ENCODE peak calls at places on chromosome 15, in nine cellular contexts. D is lung, T is left ventricle myocardium inferior, S is brain microvascular endothelial cell, V is transverse colon, R is tibial artery, Y is neural progenitor cell, Z is heart right ventricle, X is body of pancreas. B is an unnamed sample. For H3K36me3, the result is how much of the 10 kb centered on the place peaks cover.

GRCh38 chr15:63719281-63719680 is 114.5 kb downstream of the HERC1 start:
- DNase-seq in D (no peak), Z (no peak), R (no peak), T (no peak), V (no peak), S (no peak), Y (no peak), X (peak), B (no peak)

GRCh38 chr15:78223396-78224023 is 10.9 kb downstream of the ACSBG1 start:
- DNase-seq in V (no peak), Y (no peak), T (peak), Z (peak), S (no peak), R (no peak), X (no peak), D (no peak), B (no peak)

GRCh38 chr15:80706161-80706560 is 11.1 kb downstream of the ABHD17C start:
- DNase-seq in X (no peak), T (no peak), Y (no peak), D (no peak), S (no peak), Z (no peak), V (no peak), R (no peak), B (no peak)

GRCh38 chr15:90870354-90871096 is 2.1 kb downstream of the FURIN start:
- DNase-seq in Z (no peak), T (no peak), S (peak), V (no peak), R (no peak), D (no peak), X (no peak), Y (no peak), B (peak)

GRCh38 chr15:87687176-87687890 is 569.2 kb downstream of the NTRK3 start:
- DNase-seq in T (no peak), S (no peak), X (no peak), Z (no peak), R (no peak), D (no peak), V (no peak), Y (no peak), B (no peak)

GRCh38 chr15:42932833-42933515 is 12.4 kb upstream of the TTBK2 start:
- DNase-seq in X (no peak), R (no peak), Z (no peak), Y (no peak), V (no peak), D (no peak), S (no peak), T (no peak), B (no peak)

GRCh38 chr15:78640527-78640839 is 527 bp downstream of the CHRNB4 start:
- DNase-seq in S (no peak), Z (no peak), V (no peak), X (no peak), Y (no peak), R (no peak), T (no peak), D (no peak), B (no peak)

GRCh38 chr15:91908401-91908800 is 54.9 kb downstream of the SLCO3A1 start:
- DNase-seq in R (no peak), S (no peak), Z (no peak), Y (no peak), T (no peak), D (no peak), V (no peak), X (no peak), B (no peak)

GRCh38 chr15:62854420-62855084 is 188.0 kb upstream of the TPM1 start:
- DNase-seq in D (no peak), T (no peak), S (no peak), V (no peak), R (no peak), X (no peak), Y (no peak), Z (no peak), B (no peak)

GRCh38 chr15:28907338-28907961 is 21.7 kb downstream of the APBA2 start:
- DNase-seq in X (no peak), T (no peak), D (no peak), Y (no peak), S (no peak), R (peak), Z (no peak), V (no peak), B (no peak)

GRCh38 chr15:77546870-77547269 is 85.8 kb downstream of the LINGO1 start:
- DNase-seq in Y (no peak), T (no peak), V (no peak), D (no peak), S (no peak), Z (no peak), R (no peak), X (no peak), B (no peak)

GRCh38 chr15:44308415-44308814 is 19.9 kb downstream of the GOLM2 start:
- DNase-seq in X (no peak), D (no peak), V (no peak), Y (no peak), R (no peak), T (no peak), Z (no peak), S (no peak), B (no peak)

GRCh38 chr15:39966521-39966920 is 32.6 kb downstream of the EIF2AK4 start:
- DNase-seq in T (no peak), Z (no peak), V (no peak), S (no peak), X (no peak), D (no peak), Y (no peak), R (no peak), B (no peak)

GRCh38 chr15:91508633-91509032 is 344.9 kb upstream of the SLCO3A1 start:
- DNase-seq in T (no peak), R (no peak), X (no peak), Y (no peak), S (no peak), Z (no peak), D (no peak), V (no peak), B (no peak)

GRCh38 chr15:39028069-39028468 is 463.5 kb upstream of the RASGRP1 start:
- DNase-seq in Z (no peak), T (peak), R (no peak), Y (no peak), X (peak), V (no peak), D (no peak), S (peak), B (no peak)

GRCh38 chr15:101156509-101157159 is 95.2 kb downstream of the CHSY1 start:
- DNase-seq in D (no peak), Z (no peak), X (no peak), Y (no peak), T (no peak), S (peak), V (peak), R (no peak), B (no peak)

GRCh38 chr15:35691176-35691761 is 145.3 kb upstream of the DPH6 start:
- DNase-seq in T (no peak), Y (no peak), V (no peak), X (no peak), Z (no peak), D (no peak), S (no peak), R (no peak), B (no peak)

GRCh38 chr15:42121667-42122066 is 27.3 kb upstream of the PLA2G4D start:
- DNase-seq in S (no peak), X (no peak), T (no peak), V (no peak), Y (no peak), R (no peak), Z (no peak), D (no peak), B (no peak)

GRCh38 chr15:29356807-29357206 is 87.2 kb upstream of the NSMCE3 start:
- DNase-seq in V (no peak), S (no peak), Z (no peak), X (no peak), T (no peak), Y (no peak), R (no peak), D (no peak), B (no peak)

GRCh38 chr15:84001655-84002054 is 233.9 kb upstream of the GOLGA6L4 start:
- DNase-seq in T (no peak), S (no peak), Z (no peak), R (no peak), X (no peak), Y (no peak), D (no peak), V (no peak), B (no peak)

GRCh38 chr15:98939311-98940080 is 68.1 kb downstream of the PGPEP1L start:
- DNase-seq in S (no peak), V (no peak), X (no peak), T (no peak), R (peak), Z (no peak), Y (no peak), D (no peak), B (no peak)

GRCh38 chr15:39908186-39908585 is 11.9 kb downstream of the GPR176 start:
- DNase-seq in T (no peak), Y (no peak), X (no peak), S (peak), Z (no peak), V (no peak), R (no peak), D (no peak), B (no peak)

GRCh38 chr15:50764331-50765201 is 940 bp downstream of the SPPL2A start:
- DNase-seq in Z (no peak), D (no peak), T (no peak), V (no peak), S (no peak), X (no peak), Y (peak), R (no peak), B (no peak)

GRCh38 chr15:63447277-63447676 is 57.1 kb upstream of the USP3 start:
- DNase-seq in R (no peak), V (no peak), D (no peak), T (no peak), X (no peak), Y (no peak), S (no peak), Z (no peak), B (no peak)

GRCh38 chr15:64082757-64083156 is 10.9 kb downstream of the CIAO2A start:
- DNase-seq in Z (no peak), D (no peak), S (no peak), Y (no peak), X (no peak), V (no peak), T (no peak), R (no peak), B (no peak)

GRCh38 chr15:75123395-75123794 is 78.3 kb upstream of the C15orf39 start:
- DNase-seq in V (no peak), R (no peak), Z (no peak), Y (no peak), T (no peak), S (peak), D (no peak), X (no peak), B (no peak)

GRCh38 chr15:96766387-96766786 is 435.9 kb downstream of the NR2F2 start:
- DNase-seq in V (no peak), Y (no peak), S (no peak), R (no peak), Z (no peak), T (no peak), X (no peak), D (no peak), B (no peak)

GRCh38 chr15:51924146-51925068 is 47.2 kb downstream of the LEO1 start:
- DNase-seq in T (no peak), Y (peak), Z (peak), X (no peak), D (no peak), S (no peak), R (no peak), V (no peak), B (no peak)

GRCh38 chr15:87369269-87369668 is 887.3 kb downstream of the NTRK3 start:
- DNase-seq in Z (no peak), V (no peak), R (no peak), Y (no peak), S (peak), T (no peak), X (no peak), D (no peak), B (no peak)

GRCh38 chr15:79164465-79164864 is 73.9 kb upstream of the RASGRF1 start:
- DNase-seq in S (no peak), D (no peak), V (no peak), Z (no peak), T (no peak), R (no peak), X (no peak), Y (no peak), B (no peak)

GRCh38 chr15:79535536-79535935 is 103.4 kb downstream of the MINAR1 start:
- DNase-seq in D (no peak), T (no peak), Y (no peak), X (no peak), S (no peak), Z (no peak), V (no peak), R (no peak), B (no peak)

GRCh38 chr15:90617171-90617570 is 87.4 kb downstream of the CRTC3 start:
- DNase-seq in Y (no peak), V (no peak), T (no peak), S (no peak), Z (no peak), D (no peak), X (no peak), R (no peak), B (no peak)

DNA sequence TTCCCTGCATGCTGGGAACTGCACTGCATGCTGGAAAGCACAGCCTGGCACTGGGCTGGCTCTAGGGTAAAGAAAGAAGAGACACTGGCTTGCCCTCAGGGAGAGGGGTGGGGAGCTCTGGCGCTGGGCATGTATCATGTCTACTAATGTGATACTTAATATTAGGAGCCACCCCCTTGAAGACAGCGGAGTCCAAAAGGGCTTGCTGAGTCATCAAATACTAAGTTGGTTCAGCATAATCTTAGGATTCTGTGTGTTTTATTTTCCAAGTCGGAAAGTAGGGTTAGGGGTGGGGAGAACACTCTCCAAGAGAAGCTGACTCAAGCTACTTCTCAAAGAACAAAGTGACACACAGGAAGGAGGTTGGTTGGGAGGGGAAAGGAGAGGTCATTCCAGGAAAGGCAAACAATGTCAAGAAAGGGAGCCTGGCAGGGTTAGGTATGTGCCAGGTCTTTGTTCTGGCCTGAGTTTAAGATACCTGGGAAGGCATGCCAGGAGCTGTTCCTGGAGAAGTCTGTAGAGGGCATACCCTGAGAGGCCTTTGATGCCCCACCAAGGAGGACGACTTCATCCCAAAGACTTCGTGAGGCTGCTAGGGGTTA is 237.8 kb upstream of the NR2E3 start:
- DNase-seq in X (peak), D (peak), V (no peak), R (no peak), T (no peak), S (peak), Z (no peak), Y (peak), B (no peak)
- TF ChIP-seq CTCF in X (no peak), D (no peak), V (no peak), R (no peak), T (peak), S (peak), Z (no peak), Y (peak), B (no peak)

GRCh38 chr15:31365032-31365654 is 38.5 kb downstream of the KLF13 start:
- DNase-seq in R (no peak), T (peak), S (no peak), V (no peak), X (no peak), Z (no peak), Y (no peak), D (no peak), B (no peak)

GRCh38 chr15:31367730-31368344 is 41.2 kb downstream of the KLF13 start:
- DNase-seq in T (peak), X (no peak), Z (no peak), R (no peak), D (no peak), S (no peak), V (peak), Y (no peak), B (no peak)

GRCh38 chr15:31367021-31367729 is 40.5 kb downstream of the KLF13 start:
- DNase-seq in R (peak), Y (no peak), X (no peak), S (no peak), V (no peak), D (no peak), T (peak), Z (no peak), B (peak)

GRCh38 chr15:31365655-31366127 is 39.1 kb downstream of the KLF13 start:
- DNase-seq in D (peak), V (peak), Z (peak), R (peak), T (peak), S (peak), X (peak), Y (peak), B (peak)

DNA sequence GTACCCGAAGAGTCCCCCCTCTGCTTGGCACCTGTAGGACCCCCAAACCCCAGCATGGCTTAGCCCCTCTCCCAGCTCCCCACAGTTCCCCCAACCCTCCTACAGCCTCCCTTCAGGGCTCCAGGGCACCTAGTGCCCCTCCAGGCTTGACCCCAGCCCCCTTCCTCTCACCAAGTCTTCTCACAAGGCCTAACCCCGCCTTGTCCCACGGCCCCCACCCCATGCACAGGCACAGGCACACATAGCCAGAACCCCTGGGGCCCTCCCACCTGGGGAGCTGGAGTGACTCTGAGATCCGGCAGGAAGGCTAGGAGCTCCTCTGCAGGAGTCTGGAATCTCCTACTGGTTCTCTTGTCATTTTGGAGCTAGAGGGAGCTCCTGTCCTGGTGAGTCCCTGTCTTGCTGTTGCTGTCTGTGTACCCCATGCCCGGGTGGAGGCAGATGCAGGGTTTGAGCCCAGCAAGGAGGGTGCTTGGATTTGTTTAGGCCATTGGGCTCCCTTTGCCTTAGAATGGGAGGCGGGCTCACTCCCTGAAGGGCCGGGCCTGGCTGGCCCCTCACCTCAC is 39.6 kb downstream of the KLF13 start:
- DNase-seq in T (peak), D (no peak), R (peak), V (peak), X (peak), Y (no peak), Z (peak), S (no peak), B (no peak)
- H3K4me3 ChIP-seq in T (peak), D (no peak), R (peak), V (no peak), X (no peak), Y (no peak), Z (peak), S (no peak), B (no peak)

DNA sequence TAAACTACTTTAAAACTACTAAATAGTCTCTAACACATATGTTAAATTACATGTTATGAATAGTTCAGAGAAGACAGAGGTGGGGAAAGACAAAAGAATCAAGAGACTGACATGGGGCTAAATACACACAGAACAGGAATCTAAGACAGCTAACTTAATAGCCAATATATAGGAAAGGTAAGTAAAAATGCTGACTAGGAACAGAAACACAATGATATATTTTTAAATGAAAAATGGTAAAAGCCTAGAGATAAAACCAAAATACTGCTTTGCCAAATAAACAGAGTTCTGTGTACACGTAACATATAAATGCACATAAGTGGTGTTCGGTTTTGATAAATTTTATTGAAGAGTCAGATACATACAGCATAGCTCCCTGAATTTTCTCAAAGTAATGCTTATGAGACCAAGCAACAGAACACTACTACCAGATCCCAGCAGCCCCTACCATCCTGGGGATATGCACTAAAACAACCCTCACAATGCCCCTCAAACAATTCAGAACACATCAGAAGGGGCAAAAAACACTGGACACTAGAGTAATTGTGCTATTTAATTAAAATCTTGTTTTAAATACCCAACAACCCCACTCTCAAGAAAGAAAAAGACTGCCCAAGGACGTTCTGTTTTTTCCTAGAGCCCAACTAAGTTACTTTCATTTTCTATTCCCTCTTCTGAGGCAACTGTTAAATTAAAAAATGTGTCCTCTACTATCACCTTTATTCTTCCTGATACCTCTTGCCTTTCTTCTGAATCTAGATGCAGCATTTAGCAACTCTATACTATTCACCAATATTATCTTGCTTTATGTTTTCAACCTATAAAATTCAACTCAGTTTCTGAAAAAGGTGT is 121.1 kb downstream of the ADAM10 start:
- DNase-seq in R (no peak), X (no peak), T (no peak), V (no peak), Z (no peak), Y (no peak), S (no peak), D (no peak), B (no peak)
- H3K36me3 ChIP-seq in R (under half), X (under half), T (under half), V (under half), Z (half or more), Y (under half), S (under half), D (under half), B (under half)

GRCh38 chr15:69766156-69766555 is 313.5 kb downstream of the RPLP1 start:
- DNase-seq in Z (no peak), V (no peak), D (no peak), X (no peak), R (no peak), T (no peak), Y (no peak), S (no peak), B (no peak)

GRCh38 chr15:69760263-69760855 is 307.7 kb downstream of the RPLP1 start:
- DNase-seq in S (peak), V (no peak), T (no peak), Z (no peak), R (no peak), Y (no peak), D (no peak), X (no peak), B (no peak)

GRCh38 chr15:69758810-69759410 is 306.3 kb downstream of the RPLP1 start:
- DNase-seq in X (peak), D (peak), T (peak), Z (peak), Y (no peak), R (no peak), S (peak), V (peak), B (peak)

GRCh38 chr15:69760890-69761568 is 308.4 kb downstream of the RPLP1 start:
- DNase-seq in V (peak), X (peak), R (peak), Z (peak), T (peak), D (peak), Y (no peak), S (peak), B (peak)

DNA sequence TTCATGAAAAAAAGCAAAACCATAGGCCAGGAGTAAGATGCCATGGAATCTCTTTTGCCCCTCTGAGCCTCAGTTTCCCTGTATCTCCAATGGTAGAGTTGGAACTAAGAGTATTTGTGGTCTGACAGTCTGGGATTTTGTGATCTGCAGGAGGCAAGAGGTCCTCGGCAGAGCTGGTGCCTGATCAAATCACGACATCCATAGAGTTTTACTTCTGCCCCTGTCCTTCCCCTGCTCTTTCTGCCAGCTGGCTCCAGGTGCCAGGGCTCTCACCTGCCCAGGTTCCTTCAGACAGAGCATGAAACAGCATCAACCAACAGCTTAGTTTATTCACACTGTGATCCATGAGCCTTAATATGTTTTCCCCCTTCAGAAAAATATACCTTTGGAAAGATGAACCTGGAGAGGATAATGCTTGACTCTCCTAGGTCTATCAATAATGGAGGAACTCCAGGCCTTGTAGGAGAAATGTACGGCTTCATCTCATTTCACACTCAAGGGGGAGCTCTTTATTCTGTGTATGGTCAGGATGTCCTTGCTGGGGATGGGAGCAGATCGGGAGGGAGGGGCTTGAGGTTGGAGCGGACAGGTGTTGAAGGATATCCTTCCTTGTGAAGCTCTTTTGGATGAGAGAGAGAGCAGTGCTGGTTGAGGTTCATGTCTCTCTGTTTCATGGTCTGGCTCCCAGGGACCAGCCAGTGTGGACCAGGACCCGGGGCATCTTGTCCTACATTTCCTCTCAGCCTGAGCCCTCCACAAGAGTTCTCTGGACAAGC is 309.9 kb downstream of the RPLP1 start:
- DNase-seq in D (no peak), R (no peak), T (no peak), Z (no peak), V (no peak), S (no peak), X (no peak), Y (peak), B (no peak)
- TF ChIP-seq CTCF in D (no peak), R (no peak), T (peak), Z (no peak), V (no peak), S (peak), X (no peak), Y (peak), B (no peak)

B was measured in mucosa of descending colon.